ENCODE peak calls at places on chromosome 20, in seven cellular contexts. R is astrocyte of the spinal cord; M is GM12865; L is Panc1; Y is CD4-positive, alpha-beta T cell; W is CD14-positive monocyte; S is colonic mucosa. Z is an unnamed sample.

GRCh38 chr20:25285856-25286798 is 38.2 kb downstream of the PYGB start:
- DNase-seq in L (no peak), S (no peak), Y (no peak), W (peak), R (no peak), M (no peak), Z (no peak)

GRCh38 chr20:23988561-23988960 is at the start of gene GGTLC1:
- DNase-seq in S (no peak), W (no peak), M (no peak), Y (no peak), L (no peak), R (no peak), Z (no peak)

GRCh38 chr20:53609501-53610445 is 16.1 kb upstream of the ZNF217 start:
- DNase-seq in L (peak), M (peak), Y (peak), S (peak), R (peak), W (no peak), Z (no peak)

GRCh38 chr20:34964486-34964885 is 8.8 kb downstream of the MYH7B start:
- DNase-seq in W (no peak), Y (no peak), S (no peak), M (no peak), L (no peak), R (no peak), Z (no peak)

GRCh38 chr20:52312131-52312729 is 120.7 kb upstream of the ZFP64 start:
- DNase-seq in S (peak), Y (peak), W (no peak), L (peak), M (peak), R (peak), Z (peak)

GRCh38 chr20:6299451-6299850 is 176.6 kb upstream of the FERMT1 start:
- DNase-seq in W (no peak), Y (no peak), R (no peak), S (no peak), L (no peak), M (no peak), Z (no peak)

GRCh38 chr20:61121661-61122060 is 130.4 kb upstream of the CDH4 start:
- DNase-seq in W (no peak), M (no peak), R (no peak), L (no peak), S (no peak), Y (no peak), Z (no peak)

GRCh38 chr20:57417051-57417689 is 26.0 kb downstream of the RBM38 start:
- DNase-seq in L (no peak), R (no peak), W (no peak), Y (no peak), S (no peak), M (no peak), Z (no peak)

GRCh38 chr20:25353754-25354705 is 36.6 kb downstream of the ABHD12 start:
- DNase-seq in R (no peak), Y (no peak), L (no peak), W (no peak), S (no peak), M (no peak), Z (no peak)

GRCh38 chr20:40506567-40506966 is 182.5 kb downstream of the MAFB start:
- DNase-seq in W (peak), R (peak), S (peak), L (no peak), M (no peak), Y (no peak), Z (no peak)

GRCh38 chr20:40156600-40157307 is 532.3 kb downstream of the MAFB start:
- DNase-seq in S (no peak), L (no peak), R (no peak), W (no peak), Y (no peak), M (peak), Z (peak)

GRCh38 chr20:10306440-10307358 is 88.1 kb downstream of the SNAP25 start:
- DNase-seq in L (no peak), S (no peak), R (peak), M (no peak), Y (no peak), W (no peak), Z (no peak)

GRCh38 chr20:56974499-56975250 is 291.8 kb downstream of the BMP7 start:
- DNase-seq in L (no peak), M (peak), Y (no peak), S (peak), R (peak), W (no peak), Z (peak)

GRCh38 chr20:33914871-33915270 is 78.8 kb upstream of the RALY start:
- DNase-seq in Y (peak), R (peak), L (peak), M (peak), S (no peak), W (no peak), Z (peak)

GRCh38 chr20:10539818-10540553 is 104.9 kb downstream of the SLX4IP start:
- DNase-seq in S (no peak), W (no peak), R (no peak), M (no peak), Y (no peak), L (no peak), Z (no peak)

GRCh38 chr20:22586645-22587310 is 2.4 kb upstream of the FOXA2 start:
- DNase-seq in R (no peak), W (no peak), M (peak), L (no peak), Y (no peak), S (peak), Z (peak)

GRCh38 chr20:8909596-8909995 is 159.3 kb upstream of the PLCB4 start:
- DNase-seq in R (no peak), Y (no peak), L (no peak), M (no peak), W (no peak), S (no peak), Z (no peak)

GRCh38 chr20:19302714-19303113 is 90.3 kb downstream of the SLC24A3 start:
- DNase-seq in Y (no peak), W (no peak), L (no peak), M (no peak), S (no peak), R (no peak), Z (no peak)

GRCh38 chr20:12371955-12372354 is 454.3 kb downstream of the BTBD3 start:
- DNase-seq in S (peak), L (no peak), W (no peak), R (no peak), Y (no peak), M (no peak), Z (no peak)

GRCh38 chr20:24783631-24784492 is 165.2 kb upstream of the CST7 start:
- DNase-seq in Y (no peak), S (no peak), M (peak), L (no peak), R (no peak), W (no peak), Z (peak)

GRCh38 chr20:15491564-15491963 is 1081.7 kb downstream of the KIF16B start:
- DNase-seq in R (no peak), S (no peak), W (no peak), M (peak), L (no peak), Y (no peak), Z (no peak)

GRCh38 chr20:63955281-63955845 is 853 bp downstream of the UCKL1 start:
- DNase-seq in S (no peak), M (peak), R (peak), L (no peak), Y (peak), W (no peak), Z (peak)

GRCh38 chr20:59404749-59405148 is 104.3 kb downstream of the EDN3 start:
- DNase-seq in R (no peak), L (no peak), Y (no peak), M (no peak), W (no peak), S (no peak), Z (no peak)
- TF ChIP-seq CTCF in R (no peak), L (no peak), Y (no peak), M (no peak), W (no peak), S (no peak), Z (no peak)

DNA sequence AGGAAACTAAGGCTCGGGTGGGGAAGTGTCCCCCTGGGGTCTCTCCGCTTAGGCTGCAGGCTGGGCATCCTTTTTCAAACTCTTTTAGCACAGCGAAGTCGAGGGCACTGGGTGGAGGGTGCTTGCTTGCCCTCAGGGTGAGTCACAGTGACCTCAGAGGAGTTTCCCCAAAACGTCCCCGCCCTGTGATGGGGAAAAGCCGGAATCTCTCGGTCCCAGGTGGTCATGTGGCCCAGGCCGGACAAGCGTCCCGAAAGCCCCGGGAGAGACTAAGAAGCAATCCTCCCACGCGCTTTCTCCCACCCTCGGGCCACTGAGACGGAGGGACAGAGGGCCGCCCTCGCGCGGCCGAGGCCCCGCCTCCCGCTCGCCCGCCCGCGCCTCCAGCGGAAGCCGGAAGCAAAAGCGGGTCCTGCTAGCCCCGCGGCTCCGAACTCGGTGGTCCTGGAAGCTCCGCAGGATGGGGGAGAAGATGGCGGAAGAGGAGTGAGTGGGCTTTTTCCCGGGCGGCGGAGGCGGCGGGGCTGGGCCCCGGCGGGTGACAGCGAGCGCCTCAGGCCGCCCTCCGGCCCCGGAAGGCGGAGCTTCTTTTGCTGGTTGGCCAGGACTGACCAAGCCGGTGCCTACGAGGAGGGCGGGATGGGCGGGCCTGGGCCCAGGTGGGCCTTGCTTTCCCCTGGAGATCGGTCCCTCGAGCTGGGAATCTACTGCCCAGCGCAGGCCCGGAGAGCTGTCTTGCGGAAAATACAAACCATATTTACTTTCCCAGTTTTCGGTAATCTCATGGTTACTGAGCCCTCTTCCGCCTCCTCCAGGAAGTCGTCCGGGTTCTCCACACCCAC is at the start of gene SLC9A8:
- DNase-seq in W (peak), M (peak), L (peak), S (peak), Y (peak), R (peak), Z (peak)
- TF ChIP-seq CTCF in W (peak), M (peak), L (peak), S (no peak), Y (peak), R (peak), Z (no peak)

DNA sequence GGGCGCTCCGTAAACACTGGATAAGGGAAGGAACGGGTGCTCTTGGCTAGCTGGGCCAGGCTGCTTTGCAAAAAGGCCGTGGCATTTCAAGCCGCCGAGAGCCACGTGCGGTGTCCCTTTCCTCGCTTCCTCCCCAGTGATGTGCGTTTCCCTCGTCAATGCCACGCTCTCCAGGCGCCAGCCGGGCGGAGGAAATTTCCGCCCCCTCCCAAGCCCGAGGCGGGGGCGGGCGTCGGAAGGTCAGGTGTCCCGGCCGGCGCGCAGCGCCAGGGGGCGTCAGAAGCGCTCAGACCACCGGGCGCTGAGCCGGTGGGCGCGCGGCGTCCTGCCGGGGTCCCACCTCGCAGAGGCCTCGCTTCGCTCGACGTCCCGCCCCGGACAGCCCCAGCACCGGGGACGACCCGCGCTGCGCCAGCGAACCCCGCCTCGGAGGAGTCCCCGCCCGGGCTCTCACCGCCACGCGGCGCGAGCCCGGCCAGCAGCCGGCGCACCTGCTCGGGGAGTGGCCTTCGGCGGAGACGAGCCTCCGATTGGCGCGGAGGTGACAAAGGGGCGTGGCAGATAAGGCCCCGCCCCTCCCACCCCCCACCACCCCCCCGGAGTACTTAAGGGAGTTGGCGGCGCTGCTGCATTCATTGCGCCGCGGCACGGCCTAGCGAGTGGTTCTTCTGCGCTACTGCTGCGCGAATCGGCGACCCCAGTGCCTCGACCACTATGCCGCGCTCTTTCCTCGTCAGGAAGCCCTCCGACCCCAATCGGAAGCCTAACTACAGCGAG is at the start of gene SNAI1:
- DNase-seq in W (peak), R (peak), L (no peak), M (peak), S (peak), Y (peak), Z (peak)
- TF ChIP-seq CTCF in W (peak), R (peak), L (peak), M (peak), S (peak), Y (peak), Z (peak)

GRCh38 chr20:44650777-44651493 is 564 bp downstream of the ADA start:
- DNase-seq in R (no peak), M (peak), Y (peak), S (peak), L (no peak), W (no peak), Z (no peak)

GRCh38 chr20:44648068-44648467 is 3.4 kb downstream of the ADA start:
- DNase-seq in Y (no peak), M (no peak), R (no peak), S (no peak), W (no peak), L (no peak), Z (no peak)

GRCh38 chr20:44646641-44647274 is 4.7 kb downstream of the ADA start:
- DNase-seq in W (peak), S (no peak), L (no peak), R (peak), M (peak), Y (no peak), Z (peak)

GRCh38 chr20:44649976-44650375 is 1.5 kb downstream of the ADA start:
- DNase-seq in M (no peak), Y (no peak), R (no peak), W (no peak), S (no peak), L (no peak), Z (no peak)

GRCh38 chr20:44648579-44648978 is 2.9 kb downstream of the ADA start:
- DNase-seq in S (no peak), Y (no peak), L (no peak), M (no peak), R (no peak), W (no peak), Z (no peak)
- TF ChIP-seq CTCF in S (no peak), Y (no peak), L (no peak), M (no peak), R (no peak), W (no peak), Z (no peak)

GRCh38 chr20:32635764-32636163 is 38.0 kb downstream of the C20orf203 start:
- DNase-seq in Y (no peak), M (no peak), S (no peak), R (peak), W (no peak), L (no peak), Z (no peak)
- TF ChIP-seq CTCF in Y (no peak), M (no peak), S (no peak), R (no peak), W (no peak), L (no peak), Z (no peak)

GRCh38 chr20:49318091-49318429 is 40.2 kb upstream of the ZNFX1 start:
- DNase-seq in Y (no peak), M (no peak), L (no peak), R (no peak), S (no peak), W (no peak), Z (no peak)

GRCh38 chr20:49323622-49324238 is 45.9 kb upstream of the ZNFX1 start:
- DNase-seq in R (peak), M (peak), S (no peak), W (peak), L (no peak), Y (peak), Z (peak)

GRCh38 chr20:49319204-49319809 is 41.5 kb upstream of the ZNFX1 start:
- DNase-seq in S (no peak), L (no peak), Y (no peak), W (no peak), R (no peak), M (no peak), Z (no peak)

GRCh38 chr20:49318430-49319203 is 40.8 kb upstream of the ZNFX1 start:
- DNase-seq in W (no peak), Y (no peak), M (no peak), R (no peak), S (no peak), L (no peak), Z (no peak)

DNA sequence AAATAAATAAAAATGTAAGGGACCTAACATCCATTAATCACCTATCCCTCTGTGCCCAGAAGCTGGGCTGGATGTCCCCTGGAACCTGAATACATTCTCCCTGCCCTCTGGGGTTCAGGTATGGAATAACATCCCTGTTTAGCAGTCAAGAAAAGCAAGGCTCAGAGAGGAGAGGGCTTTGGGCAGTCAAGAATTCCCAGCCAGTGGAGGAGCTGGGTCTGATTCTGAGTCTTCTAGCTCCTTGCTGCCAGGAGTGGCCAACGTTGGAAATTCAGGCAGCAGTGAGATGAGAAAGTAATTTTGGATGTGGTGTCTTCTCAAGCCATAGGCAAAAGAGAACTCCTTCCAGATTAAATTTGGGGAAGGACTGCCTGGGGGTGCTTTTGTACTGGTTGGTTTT is 42.6 kb upstream of the ZNFX1 start:
- DNase-seq in M (no peak), L (no peak), W (no peak), S (no peak), Y (no peak), R (peak), Z (no peak)
- TF ChIP-seq CTCF in M (no peak), L (peak), W (peak), S (no peak), Y (no peak), R (peak), Z (no peak)

DNA sequence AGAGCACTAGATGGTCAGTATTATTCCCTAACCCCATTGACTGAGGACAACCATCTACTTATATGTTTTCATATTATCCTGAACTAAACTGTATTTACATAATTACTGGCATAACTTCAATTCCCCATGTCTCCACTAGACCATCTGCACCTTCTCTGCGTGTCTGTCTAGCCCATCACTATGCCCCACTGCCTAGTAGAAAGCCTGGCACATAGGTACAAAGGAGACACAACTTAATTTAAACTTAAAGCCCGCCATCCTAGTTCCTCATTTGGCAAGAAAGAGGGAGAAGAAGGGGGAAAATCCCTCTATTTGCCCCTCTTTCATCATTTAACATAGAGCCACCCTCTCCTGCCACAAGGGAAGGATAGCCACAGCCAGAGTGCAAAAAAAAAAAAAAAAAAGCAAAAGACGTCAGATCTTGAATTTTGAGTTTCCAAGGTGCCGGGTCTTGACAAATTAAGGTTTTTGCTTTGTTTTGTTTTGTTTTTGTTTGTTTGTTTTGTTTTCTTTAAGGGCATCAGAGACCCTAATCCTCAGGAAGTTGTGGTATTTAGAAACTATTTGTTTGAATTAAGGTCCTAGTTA is 1.8 kb downstream of the PKIG start:
- DNase-seq in M (no peak), W (no peak), S (no peak), L (no peak), R (no peak), Y (no peak), Z (no peak)
- TF ChIP-seq CTCF in M (no peak), W (no peak), S (no peak), L (no peak), R (no peak), Y (no peak), Z (no peak)

DNA sequence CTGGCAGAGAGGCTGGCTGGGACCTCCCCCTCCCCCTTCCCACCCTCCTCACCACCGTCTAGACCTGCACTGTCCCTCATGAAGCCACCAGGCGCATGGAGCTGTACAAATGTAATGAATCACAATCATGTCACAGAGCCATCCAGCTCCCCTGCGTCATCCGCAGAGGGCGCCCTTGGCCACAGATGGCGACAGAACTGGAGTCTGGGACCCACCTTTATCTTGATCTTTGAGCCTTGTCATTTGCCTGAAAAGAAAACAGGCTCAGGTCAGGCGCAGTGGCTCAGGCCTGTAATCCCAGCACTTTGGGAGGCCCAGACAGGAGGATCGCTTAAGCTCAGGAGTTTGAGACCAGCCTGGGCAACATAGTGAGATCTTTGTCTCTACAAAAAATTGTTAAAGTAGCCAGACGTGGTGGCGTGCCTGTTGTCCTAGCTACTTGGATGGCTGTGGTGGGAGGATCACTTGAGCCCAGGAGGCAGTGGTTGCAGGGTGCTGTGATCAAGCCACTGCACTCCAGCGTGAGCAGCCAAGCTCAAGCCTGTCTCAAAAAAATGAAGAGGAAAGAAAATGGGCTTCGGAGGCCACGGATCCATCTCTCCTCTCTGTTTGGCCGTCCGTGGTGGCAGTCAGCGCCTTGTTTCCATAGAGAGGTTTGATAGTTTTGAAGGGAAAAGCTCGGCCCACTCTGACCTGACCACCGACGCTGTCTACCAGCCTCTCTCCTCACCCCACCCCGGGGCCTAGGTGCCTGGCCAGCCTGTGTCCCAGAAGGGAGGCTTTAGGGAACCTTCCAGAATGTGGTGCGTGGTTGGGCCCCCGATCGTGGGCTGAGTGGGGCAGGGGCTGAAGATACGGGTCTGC is 6.2 kb downstream of the COL9A3 start:
- DNase-seq in R (no peak), S (peak), Y (no peak), W (no peak), L (peak), M (peak), Z (peak)
- TF ChIP-seq CTCF in R (peak), S (peak), Y (no peak), W (peak), L (peak), M (peak), Z (peak)

GRCh38 chr20:55417797-55418196 is 587.5 kb downstream of the CBLN4 start:
- DNase-seq in M (no peak), R (no peak), Y (no peak), W (no peak), L (no peak), S (no peak), Z (no peak)

GRCh38 chr20:55415567-55416142 is 589.7 kb downstream of the CBLN4 start:
- DNase-seq in W (no peak), Y (no peak), S (no peak), R (no peak), L (peak), M (no peak), Z (no peak)
- TF ChIP-seq CTCF in W (no peak), Y (no peak), S (no peak), R (no peak), L (peak), M (no peak), Z (no peak)